ENCODE peak calls at places on chromosomes 3 and 15, in six cellular contexts. Y is hepatic stellate cell; K is stimulated activated CD8-positive, alpha-beta memory T cell treated with anti-CD3 and anti-CD28 coated beads, Interleukin-7, amount 100 ng/mL, for 24 hours; F is K562; R is neural crest cell; G is NCI-H2029. B is an unnamed sample.

GRCh38 chr3:194836676-194837075 is 151.0 kb downstream of the FAM43A start:
- DNase-seq in R (no peak), K (no peak), F (no peak), Y (no peak), G (no peak), B (no peak)

GRCh38 chr3:159458010-159458409 is 530.6 kb upstream of the IL12A start:
- DNase-seq in G (no peak), Y (peak; percentile 67), R (no peak), K (no peak), F (no peak), B (peak; percentile 99)

GRCh38 chr3:186487819-186488218 is 56.4 kb downstream of the CRYGS start:
- DNase-seq in K (no peak), R (no peak), G (no peak), F (no peak), Y (no peak), B (no peak)

GRCh38 chr15:29685156-29686078 is 136.9 kb downstream of the TJP1 start:
- DNase-seq in K (no peak), F (no peak), Y (peak; percentile 81), R (no peak), G (no peak), B (no peak)

GRCh38 chr3:97579365-97579764 is 185.2 kb upstream of the ARL6 start:
- DNase-seq in Y (no peak), G (peak; percentile 93), K (no peak), F (no peak), R (no peak), B (no peak)

GRCh38 chr15:43250785-43251184 is 15.9 kb downstream of the TGM5 start:
- DNase-seq in G (no peak), R (no peak), Y (no peak), F (no peak), K (no peak), B (no peak)

GRCh38 chr3:172305552-172305951 is 142.7 kb downstream of the GHSR start:
- DNase-seq in F (no peak), K (no peak), R (no peak), Y (no peak), G (no peak), B (no peak)

GRCh38 chr3:32391643-32392529 is at the start of gene CMTM7:
- DNase-seq in R (peak; percentile 45), Y (peak; percentile 62), F (peak; percentile 76), K (peak; percentile 30), G (peak; percentile 35), B (peak; percentile 39)

GRCh38 chr15:34014556-34014955 is 24.4 kb downstream of the AVEN start:
- DNase-seq in F (no peak), Y (peak; percentile 29), G (no peak), K (no peak), R (no peak), B (no peak)

GRCh38 chr3:117017135-117017990 is 307.8 kb downstream of the TUSC7 start:
- DNase-seq in F (no peak), G (no peak), R (no peak), Y (no peak), K (no peak), B (no peak)

GRCh38 chr3:194843543-194843942 is 157.9 kb downstream of the FAM43A start:
- DNase-seq in F (no peak), R (no peak), K (no peak), Y (no peak), G (no peak), B (no peak)

GRCh38 chr3:12423918-12424634 is 60.2 kb upstream of the TSEN2 start:
- DNase-seq in G (no peak), K (no peak), F (no peak), R (no peak), Y (no peak), B (no peak)

GRCh38 chr15:66573348-66573718 is 7.5 kb upstream of the LCTL start:
- DNase-seq in G (no peak), Y (no peak), F (no peak), R (no peak), K (no peak), B (no peak)